ENCODE peak calls at places on chromosomes 12 and 14, in ten cellular contexts. A, D, H, U, Z, J, S, X, F and V are unnamed samples.

GRCh38 chr14:38254565-38255407 is 1.1 kb downstream of the CLEC14A start:
- DNase-seq in A (peak; percentile 60), D (no peak), H (no peak), U (no peak), Z (no peak), J (no peak), S (no peak), X (no peak), F (peak; percentile 19), V (no peak)

GRCh38 chr12:98750511-98750910 is 105.4 kb downstream of the APAF1 start:
- DNase-seq in A (no peak), D (no peak), H (no peak), U (no peak), Z (no peak), J (no peak), S (no peak), X (no peak), F (no peak), V (no peak)

GRCh38 chr12:21599143-21599999 is 5.3 kb downstream of the GYS2 start:
- DNase-seq in A (no peak), D (no peak), H (no peak), U (no peak), Z (no peak), J (no peak), S (no peak), X (no peak), F (no peak), V (no peak)

GRCh38 chr12:103169-103981 is 36.8 kb downstream of the IQSEC3 start:
- DNase-seq in A (no peak), D (no peak), H (no peak), U (no peak), Z (no peak), J (peak; percentile 73), S (no peak), X (peak; percentile 11), F (no peak), V (no peak)

GRCh38 chr12:121916719-121917118 is 1.7 kb upstream of the CFAP251 start:
- DNase-seq in A (peak; percentile 22), D (no peak), H (no peak), U (no peak), Z (no peak), J (peak; percentile 62), S (no peak), X (no peak), F (no peak), V (no peak)

GRCh38 chr14:84579292-84579691 is 950.7 kb upstream of the FLRT2 start:
- DNase-seq in A (no peak), D (no peak), H (no peak), U (no peak), Z (no peak), J (no peak), S (no peak), X (no peak), F (no peak), V (no peak)

GRCh38 chr12:118220697-118221096 is 84.8 kb downstream of the PEBP1 start:
- DNase-seq in A (no peak), D (no peak), H (no peak), U (no peak), Z (no peak), J (no peak), S (no peak), X (no peak), F (no peak), V (no peak)

GRCh38 chr14:89444536-89445125 is 27.6 kb upstream of the FOXN3 start:
- DNase-seq in A (peak; percentile 21), D (no peak), H (no peak), U (no peak), Z (no peak), J (no peak), S (no peak), X (peak; percentile 27), F (no peak), V (no peak)

GRCh38 chr14:71244341-71244740 is 337.1 kb downstream of the PCNX1 start:
- DNase-seq in A (no peak), D (no peak), H (no peak), U (no peak), Z (no peak), J (no peak), S (no peak), X (no peak), F (no peak), V (no peak)

GRCh38 chr12:29073631-29074239 is 75.3 kb upstream of the FAR2 start:
- DNase-seq in A (peak; percentile 67), D (no peak), H (no peak), U (no peak), Z (no peak), J (peak; percentile 51), S (no peak), X (no peak), F (no peak), V (no peak)

GRCh38 chr14:32559048-32559447 is 229.9 kb downstream of the AKAP6 start:
- DNase-seq in A (no peak), D (no peak), H (no peak), U (no peak), Z (no peak), J (no peak), S (no peak), X (no peak), F (no peak), V (no peak)

DNA sequence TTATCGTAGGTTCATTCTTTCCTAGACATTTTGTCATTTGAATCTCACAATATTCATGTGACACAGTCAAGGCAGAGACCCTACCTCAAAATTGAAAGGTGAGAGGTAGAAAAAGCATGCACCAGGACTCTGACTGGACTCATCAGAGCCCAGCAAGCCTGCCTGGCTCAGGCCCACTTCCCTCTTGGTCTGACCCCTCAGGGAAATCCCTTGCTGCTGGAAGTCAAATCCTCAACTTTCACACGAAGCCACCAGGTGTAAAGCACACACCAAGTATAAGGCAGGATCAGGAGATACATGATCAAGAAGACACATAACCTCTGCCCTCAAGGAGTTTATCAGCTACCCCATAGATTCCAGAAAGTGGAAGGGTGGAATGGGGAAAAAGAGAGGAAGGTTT is 18.8 kb downstream of the NIN start:
- DNase-seq in A (no peak), D (no peak), H (no peak), U (no peak), Z (no peak), J (no peak), S (no peak), X (no peak), F (no peak), V (no peak)
- H3K27ac ChIP-seq in A (no peak overlapping the region), D (no peak overlapping the region), H (no peak overlapping the region), U (no peak overlapping the region), Z (no peak overlapping the region), J (no peak overlapping the region), S (peak overlapping the region; percentile 56), X (no peak overlapping the region), F (no peak overlapping the region), V (no peak overlapping the region)

DNA sequence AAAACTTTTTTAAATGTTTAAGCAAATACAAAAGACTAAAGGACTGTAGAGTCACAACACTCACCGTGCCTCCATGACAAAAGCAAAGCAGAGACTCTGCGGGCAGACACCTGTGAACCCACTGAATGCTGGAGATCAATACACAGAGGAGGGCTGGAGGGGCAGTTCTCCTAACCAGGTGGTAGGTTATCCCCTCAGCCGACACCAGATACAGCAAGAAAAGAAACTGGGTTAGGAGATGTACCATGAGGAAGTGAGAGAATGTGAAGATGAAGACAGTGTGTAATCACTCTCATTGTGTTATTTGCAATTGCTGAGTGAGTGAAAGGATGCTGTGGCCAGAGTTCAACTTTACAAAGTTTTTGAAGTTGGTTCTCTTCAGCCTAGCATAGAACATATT is 480.3 kb downstream of the BCL11B start:
- DNase-seq in A (no peak), D (no peak), H (no peak), U (no peak), Z (no peak), J (no peak), S (no peak), X (no peak), F (no peak), V (no peak)
- H3K27ac ChIP-seq in A (no peak overlapping the region), D (no peak overlapping the region), H (no peak overlapping the region), U (no peak overlapping the region), Z (no peak overlapping the region), J (no peak overlapping the region), S (no peak overlapping the region), X (no peak overlapping the region), F (no peak overlapping the region), V (no peak overlapping the region)

GRCh38 chr14:95318399-95318834 is 1.3 kb downstream of the CLMN start:
- DNase-seq in A (no peak), D (no peak), H (no peak), U (no peak), Z (no peak), J (no peak), S (no peak), X (no peak), F (no peak), V (no peak)
- H3K27ac ChIP-seq in A (no peak overlapping the region), D (no peak overlapping the region), H (no peak overlapping the region), U (peak overlapping the region; percentile 81), Z (no peak overlapping the region), J (peak overlapping the region; percentile 98), S (no peak overlapping the region), X (peak overlapping the region; percentile 63), F (no peak overlapping the region), V (peak overlapping the region; percentile 64)

GRCh38 chr14:34837801-34838322 is 37.3 kb downstream of the BAZ1A start:
- DNase-seq in A (peak; percentile 54), D (no peak), H (no peak), U (no peak), Z (no peak), J (peak; percentile 48), S (no peak), X (no peak), F (no peak), V (no peak)
- H3K27ac ChIP-seq in A (peak overlapping the region; percentile 37), D (no peak overlapping the region), H (no peak overlapping the region), U (no peak overlapping the region), Z (no peak overlapping the region), J (peak overlapping the region; percentile 8), S (no peak overlapping the region), X (no peak overlapping the region), F (no peak overlapping the region), V (no peak overlapping the region)

GRCh38 chr14:74557691-74558090 is 54.3 kb downstream of the LTBP2 start:
- DNase-seq in A (no peak), D (no peak), H (no peak), U (no peak), Z (no peak), J (no peak), S (no peak), X (no peak), F (no peak), V (no peak)

GRCh38 chr14:74551903-74552371 is 58.4 kb downstream of the ISCA2 start:
- DNase-seq in A (no peak), D (no peak), H (no peak), U (peak; percentile 59), Z (no peak), J (no peak), S (no peak), X (peak; percentile 82), F (peak; percentile 59), V (no peak)

GRCh38 chr14:74555476-74556050 is 56.5 kb downstream of the LTBP2 start:
- DNase-seq in A (no peak), D (no peak), H (no peak), U (no peak), Z (no peak), J (no peak), S (no peak), X (no peak), F (no peak), V (no peak)

GRCh38 chr14:74552623-74553022 is 59.1 kb downstream of the ISCA2 start:
- DNase-seq in A (peak; percentile 63), D (no peak), H (peak; percentile 71), U (peak; percentile 84), Z (no peak), J (no peak), S (no peak), X (peak; percentile 94), F (peak; percentile 66), V (peak; percentile 51)

GRCh38 chr14:74554742-74555362 is 57.2 kb downstream of the LTBP2 start:
- DNase-seq in A (peak; percentile 16), D (no peak), H (no peak), U (no peak), Z (no peak), J (no peak), S (no peak), X (no peak), F (no peak), V (no peak)
- H3K27ac ChIP-seq in A (no peak overlapping the region), D (no peak overlapping the region), H (no peak overlapping the region), U (no peak overlapping the region), Z (no peak overlapping the region), J (no peak overlapping the region), S (no peak overlapping the region), X (no peak overlapping the region), F (no peak overlapping the region), V (peak overlapping the region; percentile 19)